ENCODE peak calls at places on chromosomes 3 and 15, in eight cellular contexts. One of them, this sample, is unnamed.

GRCh38 chr15:66580643-66581042 is 14.8 kb upstream of the LCTL start:
- DNase-seq in H1: no peak
- DNase-seq in WERI-Rb-1: no peak
- DNase-seq in A673: no peak
- DNase-seq in cardiac fibroblast: peak
- DNase-seq in endothelial cell: no peak
- DNase-seq in Panc1: no peak
- DNase-seq in choroid plexus epithelial cell: peak
- DNase-seq in this sample: no peak

GRCh38 chr3:130576571-130577266 is 59.7 kb downstream of the COL6A6 start:
- DNase-seq in H1: no peak
- DNase-seq in WERI-Rb-1: no peak
- DNase-seq in A673: no peak
- DNase-seq in cardiac fibroblast: peak
- DNase-seq in endothelial cell: no peak
- DNase-seq in Panc1: no peak
- DNase-seq in choroid plexus epithelial cell: peak
- DNase-seq in this sample: no peak

GRCh38 chr3:35505181-35505580 is 134.1 kb upstream of the ARPP21 start:
- DNase-seq in H1: peak
- DNase-seq in WERI-Rb-1: peak
- DNase-seq in A673: peak
- DNase-seq in cardiac fibroblast: no peak
- DNase-seq in endothelial cell: no peak
- DNase-seq in Panc1: no peak
- DNase-seq in choroid plexus epithelial cell: no peak
- DNase-seq in this sample: no peak

GRCh38 chr15:67501177-67501835 is 19.6 kb upstream of the C15orf61 start:
- DNase-seq in H1: no peak
- DNase-seq in WERI-Rb-1: no peak
- DNase-seq in A673: peak
- DNase-seq in cardiac fibroblast: peak
- DNase-seq in endothelial cell: no peak
- DNase-seq in Panc1: no peak
- DNase-seq in choroid plexus epithelial cell: peak
- DNase-seq in this sample: no peak

GRCh38 chr3:50246517-50246954 is 10.5 kb downstream of the GNAI2 start:
- DNase-seq in H1: no peak
- DNase-seq in WERI-Rb-1: no peak
- DNase-seq in A673: peak
- DNase-seq in cardiac fibroblast: peak
- DNase-seq in endothelial cell: peak
- DNase-seq in Panc1: no peak
- DNase-seq in choroid plexus epithelial cell: peak
- DNase-seq in this sample: peak

GRCh38 chr3:155019576-155019975 is 60.5 kb upstream of the MME start:
- DNase-seq in H1: no peak
- DNase-seq in WERI-Rb-1: no peak
- DNase-seq in A673: no peak
- DNase-seq in cardiac fibroblast: peak
- DNase-seq in endothelial cell: no peak
- DNase-seq in Panc1: no peak
- DNase-seq in choroid plexus epithelial cell: peak
- DNase-seq in this sample: no peak

GRCh38 chr3:123658860-123659221 is 74.0 kb upstream of the HACD2 start:
- DNase-seq in H1: no peak
- DNase-seq in WERI-Rb-1: no peak
- DNase-seq in A673: no peak
- DNase-seq in cardiac fibroblast: peak
- DNase-seq in endothelial cell: no peak
- DNase-seq in Panc1: no peak
- DNase-seq in choroid plexus epithelial cell: no peak
- DNase-seq in this sample: no peak

GRCh38 chr15:49145651-49146609 is 9.5 kb downstream of the COPS2 start:
- DNase-seq in H1: no peak
- DNase-seq in WERI-Rb-1: peak
- DNase-seq in A673: peak
- DNase-seq in cardiac fibroblast: peak
- DNase-seq in endothelial cell: peak
- DNase-seq in Panc1: peak
- DNase-seq in choroid plexus epithelial cell: peak
- DNase-seq in this sample: peak

GRCh38 chr15:89112341-89112971 is 24.2 kb downstream of the ABHD2 start:
- DNase-seq in H1: no peak
- DNase-seq in WERI-Rb-1: no peak
- DNase-seq in A673: no peak
- DNase-seq in cardiac fibroblast: no peak
- DNase-seq in endothelial cell: no peak
- DNase-seq in Panc1: no peak
- DNase-seq in choroid plexus epithelial cell: no peak
- DNase-seq in this sample: no peak

GRCh38 chr15:88704791-88705768 is 66.3 kb downstream of the ISG20 start:
- DNase-seq in H1: peak
- DNase-seq in WERI-Rb-1: no peak
- DNase-seq in A673: peak
- DNase-seq in cardiac fibroblast: peak
- DNase-seq in endothelial cell: no peak
- DNase-seq in Panc1: no peak
- DNase-seq in choroid plexus epithelial cell: peak
- DNase-seq in this sample: no peak

GRCh38 chr15:68335655-68336054 is 58.1 kb downstream of the FEM1B start:
- DNase-seq in H1: no peak
- DNase-seq in WERI-Rb-1: no peak
- DNase-seq in A673: no peak
- DNase-seq in cardiac fibroblast: no peak
- DNase-seq in endothelial cell: no peak
- DNase-seq in Panc1: no peak
- DNase-seq in choroid plexus epithelial cell: no peak
- DNase-seq in this sample: no peak

GRCh38 chr15:66008920-66009572 is 139.8 kb downstream of the RAB11A start:
- DNase-seq in H1: no peak
- DNase-seq in WERI-Rb-1: no peak
- DNase-seq in A673: peak
- DNase-seq in cardiac fibroblast: no peak
- DNase-seq in endothelial cell: no peak
- DNase-seq in Panc1: no peak
- DNase-seq in choroid plexus epithelial cell: no peak
- DNase-seq in this sample: no peak

GRCh38 chr3:39601241-39601640 is 133.8 kb downstream of the MOBP start:
- DNase-seq in H1: no peak
- DNase-seq in WERI-Rb-1: no peak
- DNase-seq in A673: peak
- DNase-seq in cardiac fibroblast: no peak
- DNase-seq in endothelial cell: no peak
- DNase-seq in Panc1: no peak
- DNase-seq in choroid plexus epithelial cell: no peak
- DNase-seq in this sample: no peak

GRCh38 chr3:172334743-172335142 is 113.5 kb downstream of the GHSR start:
- DNase-seq in H1: no peak
- DNase-seq in WERI-Rb-1: no peak
- DNase-seq in A673: no peak
- DNase-seq in cardiac fibroblast: no peak
- DNase-seq in endothelial cell: no peak
- DNase-seq in Panc1: no peak
- DNase-seq in choroid plexus epithelial cell: no peak
- DNase-seq in this sample: no peak

GRCh38 chr3:31704651-31705179 is 172.0 kb downstream of the STT3B start:
- DNase-seq in H1: no peak
- DNase-seq in WERI-Rb-1: no peak
- DNase-seq in A673: peak
- DNase-seq in cardiac fibroblast: no peak
- DNase-seq in endothelial cell: no peak
- DNase-seq in Panc1: no peak
- DNase-seq in choroid plexus epithelial cell: peak
- DNase-seq in this sample: peak

GRCh38 chr15:70215951-70216350 is 118.2 kb upstream of the TLE3 start:
- DNase-seq in H1: no peak
- DNase-seq in WERI-Rb-1: no peak
- DNase-seq in A673: no peak
- DNase-seq in cardiac fibroblast: no peak
- DNase-seq in endothelial cell: no peak
- DNase-seq in Panc1: no peak
- DNase-seq in choroid plexus epithelial cell: no peak
- DNase-seq in this sample: no peak

GRCh38 chr15:70214941-70215635 is 117.4 kb upstream of the TLE3 start:
- DNase-seq in H1: no peak
- DNase-seq in WERI-Rb-1: no peak
- DNase-seq in A673: no peak
- DNase-seq in cardiac fibroblast: no peak
- DNase-seq in endothelial cell: no peak
- DNase-seq in Panc1: no peak
- DNase-seq in choroid plexus epithelial cell: no peak
- DNase-seq in this sample: no peak

GRCh38 chr15:70213779-70214178 is 116.1 kb upstream of the TLE3 start:
- DNase-seq in H1: no peak
- DNase-seq in WERI-Rb-1: no peak
- DNase-seq in A673: no peak
- DNase-seq in cardiac fibroblast: no peak
- DNase-seq in endothelial cell: no peak
- DNase-seq in Panc1: no peak
- DNase-seq in choroid plexus epithelial cell: no peak
- DNase-seq in this sample: no peak

GRCh38 chr15:70212963-70213315 is 115.2 kb upstream of the TLE3 start:
- DNase-seq in H1: no peak
- DNase-seq in WERI-Rb-1: no peak
- DNase-seq in A673: no peak
- DNase-seq in cardiac fibroblast: no peak
- DNase-seq in endothelial cell: no peak
- DNase-seq in Panc1: no peak
- DNase-seq in choroid plexus epithelial cell: no peak
- DNase-seq in this sample: no peak

GRCh38 chr15:70214266-70214665 is 116.5 kb upstream of the TLE3 start:
- DNase-seq in H1: no peak
- DNase-seq in WERI-Rb-1: peak
- DNase-seq in A673: no peak
- DNase-seq in cardiac fibroblast: no peak
- DNase-seq in endothelial cell: no peak
- DNase-seq in Panc1: no peak
- DNase-seq in choroid plexus epithelial cell: no peak
- DNase-seq in this sample: no peak
- TF ChIP-seq CTCF in H1: peak
- TF ChIP-seq CTCF in WERI-Rb-1: peak
- TF ChIP-seq CTCF in A673: no peak
- TF ChIP-seq CTCF in cardiac fibroblast: no peak
- TF ChIP-seq CTCF in endothelial cell: no peak
- TF ChIP-seq CTCF in Panc1: no peak
- TF ChIP-seq CTCF in choroid plexus epithelial cell: no peak
- TF ChIP-seq CTCF in this sample: peak

GRCh38 chr3:186260726-186261125 is 101.3 kb downstream of the DGKG start:
- DNase-seq in H1: no peak
- DNase-seq in WERI-Rb-1: peak
- DNase-seq in A673: peak
- DNase-seq in cardiac fibroblast: no peak
- DNase-seq in endothelial cell: no peak
- DNase-seq in Panc1: no peak
- DNase-seq in choroid plexus epithelial cell: peak
- DNase-seq in this sample: no peak

GRCh38 chr3:186259612-186260383 is 102.2 kb downstream of the DGKG start:
- DNase-seq in H1: peak
- DNase-seq in WERI-Rb-1: peak
- DNase-seq in A673: peak
- DNase-seq in cardiac fibroblast: peak
- DNase-seq in endothelial cell: peak
- DNase-seq in Panc1: no peak
- DNase-seq in choroid plexus epithelial cell: peak
- DNase-seq in this sample: peak

GRCh38 chr3:186258968-186259367 is 103.1 kb downstream of the DGKG start:
- DNase-seq in H1: no peak
- DNase-seq in WERI-Rb-1: peak
- DNase-seq in A673: no peak
- DNase-seq in cardiac fibroblast: no peak
- DNase-seq in endothelial cell: no peak
- DNase-seq in Panc1: no peak
- DNase-seq in choroid plexus epithelial cell: no peak
- DNase-seq in this sample: no peak

GRCh38 chr3:186264608-186265400 is 97.2 kb downstream of the DGKG start:
- DNase-seq in H1: no peak
- DNase-seq in WERI-Rb-1: no peak
- DNase-seq in A673: no peak
- DNase-seq in cardiac fibroblast: no peak
- DNase-seq in endothelial cell: no peak
- DNase-seq in Panc1: no peak
- DNase-seq in choroid plexus epithelial cell: no peak
- DNase-seq in this sample: no peak

GRCh38 chr3:186261638-186262037 is 100.4 kb downstream of the DGKG start:
- DNase-seq in H1: no peak
- DNase-seq in WERI-Rb-1: peak
- DNase-seq in A673: no peak
- DNase-seq in cardiac fibroblast: no peak
- DNase-seq in endothelial cell: peak
- DNase-seq in Panc1: no peak
- DNase-seq in choroid plexus epithelial cell: peak
- DNase-seq in this sample: no peak
- TF ChIP-seq CTCF in H1: peak
- TF ChIP-seq CTCF in WERI-Rb-1: peak
- TF ChIP-seq CTCF in A673: peak
- TF ChIP-seq CTCF in cardiac fibroblast: peak
- TF ChIP-seq CTCF in endothelial cell: peak
- TF ChIP-seq CTCF in Panc1: peak
- TF ChIP-seq CTCF in choroid plexus epithelial cell: peak
- TF ChIP-seq CTCF in this sample: peak

GRCh38 chr15:44195151-44195740 is at the start of gene FRMD5:
- DNase-seq in H1: peak
- DNase-seq in WERI-Rb-1: peak
- DNase-seq in A673: peak
- DNase-seq in cardiac fibroblast: peak
- DNase-seq in endothelial cell: peak
- DNase-seq in Panc1: peak
- DNase-seq in choroid plexus epithelial cell: peak
- DNase-seq in this sample: peak
- TF ChIP-seq CTCF in H1: peak
- TF ChIP-seq CTCF in WERI-Rb-1: peak
- TF ChIP-seq CTCF in A673: peak
- TF ChIP-seq CTCF in cardiac fibroblast: peak
- TF ChIP-seq CTCF in endothelial cell: no peak
- TF ChIP-seq CTCF in Panc1: peak
- TF ChIP-seq CTCF in choroid plexus epithelial cell: peak
- TF ChIP-seq CTCF in this sample: no peak

DNA sequence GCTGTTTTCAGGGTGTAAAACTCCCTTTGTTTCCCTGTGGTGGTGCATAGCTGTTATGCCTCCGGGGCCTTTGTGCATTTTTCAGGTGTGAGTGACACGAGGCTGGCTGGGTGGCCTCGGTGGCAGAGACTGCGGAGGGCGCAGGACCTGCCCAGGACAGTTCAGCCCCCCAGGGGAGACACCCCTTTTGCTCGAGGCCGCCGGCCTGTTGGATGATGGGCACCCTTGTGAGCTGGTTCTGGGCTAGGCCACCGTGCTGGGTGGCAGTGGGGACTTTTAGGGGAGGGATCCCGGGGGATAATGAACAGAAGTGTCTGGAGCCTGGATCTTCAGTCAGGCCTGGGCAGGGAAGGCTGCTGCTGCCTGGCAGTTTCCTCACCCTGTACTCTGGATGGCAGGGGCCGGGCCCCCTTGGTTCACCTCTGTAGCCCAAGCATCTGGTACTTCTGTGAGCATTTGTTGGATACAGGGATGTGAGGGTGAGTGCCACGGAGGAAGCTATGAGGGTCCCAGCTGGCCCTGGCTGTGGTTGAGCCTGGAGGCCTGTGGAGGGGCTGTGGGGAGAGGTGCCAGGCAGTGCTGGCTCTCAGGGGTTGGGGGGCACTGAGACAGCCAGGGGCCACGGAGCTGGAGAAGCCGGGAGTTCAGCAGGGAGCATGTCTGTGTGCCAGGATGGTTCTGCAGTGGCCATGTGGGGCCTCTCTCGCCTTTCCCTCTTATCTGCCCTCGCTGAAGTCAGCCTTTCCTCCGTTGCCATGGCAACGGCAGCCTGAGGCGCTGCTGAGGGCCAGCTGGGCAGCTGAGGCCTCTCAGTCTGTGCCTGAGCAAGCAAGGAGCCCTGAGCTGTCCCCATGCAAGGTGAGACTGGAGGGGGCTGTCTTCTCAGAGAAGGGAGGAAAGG is 49.0 kb downstream of the KY start:
- DNase-seq in H1: peak
- DNase-seq in WERI-Rb-1: peak
- DNase-seq in A673: no peak
- DNase-seq in cardiac fibroblast: peak
- DNase-seq in endothelial cell: peak
- DNase-seq in Panc1: no peak
- DNase-seq in choroid plexus epithelial cell: peak
- DNase-seq in this sample: no peak
- TF ChIP-seq CTCF in H1: peak
- TF ChIP-seq CTCF in WERI-Rb-1: peak
- TF ChIP-seq CTCF in A673: no peak
- TF ChIP-seq CTCF in cardiac fibroblast: no peak
- TF ChIP-seq CTCF in endothelial cell: no peak
- TF ChIP-seq CTCF in Panc1: no peak
- TF ChIP-seq CTCF in choroid plexus epithelial cell: peak
- TF ChIP-seq CTCF in this sample: no peak

This sample was measured in activated CD8-positive, alpha-beta T cell treated with anti-CD3 and anti-CD28 coated beads for 36 hours.